ENCODE peak calls at places on chromosome 14, in eight cellular contexts. T, X, I, F, L, W, E and O are unnamed samples.

GRCh38 chr14:71703477-71703876 is 228.8 kb upstream of the RGS6 start:
- DNase-seq in T (peak; percentile 37), X (no peak), I (no peak), F (no peak), L (peak; percentile 80), W (peak; percentile 77), E (no peak), O (no peak)

GRCh38 chr14:84425968-84426367 is 1104.0 kb upstream of the FLRT2 start:
- DNase-seq in T (no peak), X (no peak), I (no peak), F (no peak), L (no peak), W (no peak), E (no peak), O (no peak)

GRCh38 chr14:64689292-64689691 is 14.9 kb upstream of the PLEKHG3 start:
- DNase-seq in T (no peak), X (no peak), I (no peak), F (no peak), L (no peak), W (no peak), E (no peak), O (no peak)

GRCh38 chr14:30961330-30961729 is 64.1 kb upstream of the AP4S1 start:
- DNase-seq in T (no peak), X (no peak), I (no peak), F (no peak), L (no peak), W (no peak), E (no peak), O (no peak)

GRCh38 chr14:23750357-23750756 is 114.2 kb downstream of the DHRS2 start:
- DNase-seq in T (no peak), X (no peak), I (no peak), F (no peak), L (no peak), W (no peak), E (no peak), O (no peak)

GRCh38 chr14:82414853-82415539 is 881.3 kb upstream of the SEL1L start:
- DNase-seq in T (no peak), X (no peak), I (no peak), F (no peak), L (no peak), W (no peak), E (no peak), O (no peak)

GRCh38 chr14:26841920-26842741 is 244.3 kb upstream of the NOVA1 start:
- DNase-seq in T (peak; percentile 1), X (peak; percentile 69), I (peak; percentile 70), F (no peak), L (peak; percentile 99), W (peak; percentile 99), E (peak; percentile 70), O (peak; percentile 100)

GRCh38 chr14:52427460-52427859 is 113.3 kb downstream of the PTGER2 start:
- DNase-seq in T (no peak), X (no peak), I (no peak), F (no peak), L (no peak), W (no peak), E (no peak), O (no peak)

GRCh38 chr14:95828649-95829265 is 47.9 kb upstream of the TUNAR start:
- DNase-seq in T (no peak), X (no peak), I (no peak), F (no peak), L (no peak), W (no peak), E (no peak), O (no peak)

GRCh38 chr14:22405201-22405600 is 183.8 kb downstream of the DAD1 start:
- DNase-seq in T (no peak), X (no peak), I (no peak), F (no peak), L (no peak), W (no peak), E (no peak), O (no peak)

DNA sequence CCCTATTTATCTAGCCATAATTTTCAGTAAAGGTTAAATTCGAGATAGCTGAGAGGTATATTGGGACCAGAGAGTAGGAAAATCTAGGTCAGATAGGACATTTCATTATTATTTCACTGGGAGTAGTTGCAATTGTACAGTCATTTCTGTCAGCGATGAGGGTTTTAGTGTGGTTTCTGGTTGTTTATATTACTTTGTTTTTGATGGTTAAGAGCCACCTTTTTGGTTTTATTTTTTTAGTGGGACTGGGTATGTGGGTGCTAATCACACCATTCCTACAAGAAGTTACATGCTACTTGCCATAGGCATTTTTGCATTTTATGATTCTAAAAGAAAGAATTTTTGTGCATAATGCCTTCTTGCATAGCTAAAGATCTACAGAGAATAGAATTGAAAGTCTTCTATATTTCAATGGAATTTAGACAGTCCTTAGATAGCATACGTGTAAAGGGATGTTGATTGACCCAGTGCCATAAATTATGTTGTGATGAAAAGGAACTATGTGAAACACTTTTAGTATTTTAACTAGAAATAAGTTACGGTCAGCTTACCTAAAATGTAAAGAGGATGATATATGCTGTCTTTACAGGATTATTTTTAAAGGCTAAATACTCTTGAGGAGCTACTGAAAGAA is 85.2 kb downstream of the KTN1 start:
- DNase-seq in T (no peak), X (no peak), I (no peak), F (no peak), L (no peak), W (no peak), E (no peak), O (no peak)
- H3K4me3 ChIP-seq in T (no peak overlapping the region), X (no peak overlapping the region), I (no peak overlapping the region), F (no peak overlapping the region), L (no peak overlapping the region), W (no peak overlapping the region), E (no peak overlapping the region), O (no peak overlapping the region)

GRCh38 chr14:76919811-76920571 is 93.8 kb downstream of the LRRC74A start:
- DNase-seq in T (peak; percentile 27), X (peak; percentile 87), I (peak; percentile 44), F (no peak), L (peak; percentile 87), W (peak; percentile 98), E (peak; percentile 73), O (peak; percentile 63)
- H3K4me3 ChIP-seq in T (no peak overlapping the region), X (no peak overlapping the region), I (no peak overlapping the region), F (no peak overlapping the region), L (peak overlapping the region; percentile 37), W (no peak overlapping the region), E (no peak overlapping the region), O (peak overlapping the region; percentile 36)

GRCh38 chr14:49897965-49898364 is 5.1 kb downstream of the ARF6 start:
- DNase-seq in T (peak; percentile 60), X (no peak), I (no peak), F (no peak), L (peak; percentile 16), W (no peak), E (peak; percentile 32), O (no peak)

GRCh38 chr14:49898485-49898884 is 5.6 kb downstream of the ARF6 start:
- DNase-seq in T (no peak), X (no peak), I (no peak), F (no peak), L (no peak), W (no peak), E (no peak), O (no peak)

GRCh38 chr14:49896956-49897355 is 4.1 kb downstream of the ARF6 start:
- DNase-seq in T (no peak), X (no peak), I (no peak), F (no peak), L (no peak), W (no peak), E (no peak), O (no peak)

GRCh38 chr14:49895480-49895879 is 2.6 kb downstream of the ARF6 start:
- DNase-seq in T (peak; percentile 39), X (no peak), I (no peak), F (no peak), L (no peak), W (no peak), E (no peak), O (no peak)

DNA sequence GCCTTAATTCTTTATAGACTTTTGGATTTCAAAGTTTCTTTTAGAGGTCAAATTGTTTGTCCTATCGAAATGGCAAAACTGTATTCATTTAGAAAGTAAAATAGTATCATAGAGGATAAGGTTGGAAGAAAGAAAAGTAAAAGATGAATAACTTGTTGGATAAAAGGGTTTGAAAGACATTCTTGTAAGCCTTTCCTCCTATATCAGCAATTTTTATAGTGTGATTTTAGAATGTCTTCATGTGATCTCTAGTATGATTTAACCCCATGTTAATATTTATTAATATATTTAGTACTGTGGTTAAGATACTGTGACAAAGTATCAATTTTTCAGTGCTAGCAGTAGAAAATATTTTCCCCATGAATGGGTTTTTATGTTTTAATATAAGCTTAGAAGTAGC is 4.5 kb downstream of the ARF6 start:
- DNase-seq in T (no peak), X (no peak), I (no peak), F (no peak), L (no peak), W (no peak), E (no peak), O (no peak)
- H3K4me3 ChIP-seq in T (peak overlapping the region; percentile 87), X (peak overlapping the region; percentile 15), I (peak overlapping the region; percentile 0), F (no peak overlapping the region), L (no peak overlapping the region), W (no peak overlapping the region), E (no peak overlapping the region), O (peak overlapping the region; percentile 93)

GRCh38 chr14:60665178-60665555 is 15.9 kb upstream of the SIX1 start:
- DNase-seq in T (no peak), X (no peak), I (no peak), F (no peak), L (no peak), W (no peak), E (no peak), O (no peak)
- H3K4me3 ChIP-seq in T (no peak overlapping the region), X (no peak overlapping the region), I (no peak overlapping the region), F (no peak overlapping the region), L (no peak overlapping the region), W (no peak overlapping the region), E (no peak overlapping the region), O (no peak overlapping the region)

GRCh38 chr14:63204407-63205280 is at the start of gene RHOJ:
- DNase-seq in T (peak; percentile 36), X (peak; percentile 41), I (peak; percentile 31), F (no peak), L (no peak), W (peak; percentile 42), E (peak; percentile 7), O (no peak)

GRCh38 chr14:63203015-63203414 is 1.2 kb upstream of the RHOJ start:
- DNase-seq in T (no peak), X (no peak), I (no peak), F (no peak), L (no peak), W (no peak), E (no peak), O (no peak)

GRCh38 chr14:63205850-63206249 is 1.6 kb downstream of the RHOJ start:
- DNase-seq in T (peak; percentile 14), X (no peak), I (no peak), F (no peak), L (no peak), W (peak; percentile 39), E (no peak), O (no peak)

GRCh38 chr14:63203618-63204406 is 431 bp upstream of the RHOJ start:
- DNase-seq in T (peak; percentile 93), X (peak; percentile 90), I (peak; percentile 74), F (no peak), L (peak; percentile 92), W (peak; percentile 99), E (peak; percentile 58), O (peak; percentile 49)

GRCh38 chr14:63205281-63205575 is 985 bp downstream of the RHOJ start:
- DNase-seq in T (no peak), X (no peak), I (no peak), F (no peak), L (no peak), W (peak; percentile 43), E (no peak), O (no peak)
- H3K4me3 ChIP-seq in T (peak overlapping the region; percentile 41), X (no peak overlapping the region), I (peak overlapping the region; percentile 47), F (no peak overlapping the region), L (peak overlapping the region; percentile 53), W (peak overlapping the region; percentile 65), E (no peak overlapping the region), O (no peak overlapping the region)

GRCh38 chr14:24840204-24840893 is 206.4 kb upstream of the GZMB start:
- DNase-seq in T (no peak), X (no peak), I (no peak), F (no peak), L (peak; percentile 68), W (peak; percentile 28), E (no peak), O (no peak)
- H3K4me3 ChIP-seq in T (no peak overlapping the region), X (no peak overlapping the region), I (no peak overlapping the region), F (no peak overlapping the region), L (no peak overlapping the region), W (no peak overlapping the region), E (no peak overlapping the region), O (no peak overlapping the region)